ENCODE peak calls at places on chromosomes 1 and 21, in four cellular contexts. One of them, this sample, is unnamed.

GRCh38 chr1:232369912-232370311 is 260.0 kb downstream of the SIPA1L2 start:
- DNase-seq in endodermal cell: no peak
- DNase-seq in IMR-90: no peak
- DNase-seq in colonic mucosa: no peak
- DNase-seq in this sample: no peak

GRCh38 chr1:159756397-159756796 is 24.4 kb upstream of the DUSP23 start:
- DNase-seq in endodermal cell: no peak
- DNase-seq in IMR-90: no peak
- DNase-seq in colonic mucosa: no peak
- DNase-seq in this sample: no peak

GRCh38 chr1:13528320-13528719 is 14.5 kb upstream of the LRRC38 start:
- DNase-seq in endodermal cell: no peak
- DNase-seq in IMR-90: no peak
- DNase-seq in colonic mucosa: no peak
- DNase-seq in this sample: no peak

GRCh38 chr1:87620807-87621206 is 292.1 kb downstream of the LMO4 start:
- DNase-seq in endodermal cell: no peak
- DNase-seq in IMR-90: no peak
- DNase-seq in colonic mucosa: no peak
- DNase-seq in this sample: no peak

GRCh38 chr1:57218487-57219079 is 205.3 kb downstream of the DAB1 start:
- DNase-seq in endodermal cell: peak
- DNase-seq in IMR-90: peak
- DNase-seq in colonic mucosa: no peak
- DNase-seq in this sample: peak

GRCh38 chr1:68958957-68959356 is 462.1 kb upstream of the DEPDC1 start:
- DNase-seq in endodermal cell: no peak
- DNase-seq in IMR-90: no peak
- DNase-seq in colonic mucosa: no peak
- DNase-seq in this sample: no peak

GRCh38 chr1:24555591-24556413 is at the start of gene NCMAP:
- DNase-seq in endodermal cell: peak
- DNase-seq in IMR-90: no peak
- DNase-seq in colonic mucosa: peak
- DNase-seq in this sample: peak

GRCh38 chr1:231139659-231140650 is 21.9 kb upstream of the TRIM67 start:
- DNase-seq in endodermal cell: no peak
- DNase-seq in IMR-90: peak
- DNase-seq in colonic mucosa: no peak
- DNase-seq in this sample: peak

GRCh38 chr21:46064870-46065214 is 33.1 kb upstream of the COL6A2 start:
- DNase-seq in endodermal cell: peak
- DNase-seq in IMR-90: no peak
- DNase-seq in colonic mucosa: no peak
- DNase-seq in this sample: no peak
- H3K27ac ChIP-seq in endodermal cell: no peak
- H3K27ac ChIP-seq in IMR-90: peak
- H3K27ac ChIP-seq in colonic mucosa: peak
- H3K27ac ChIP-seq in this sample: no peak

GRCh38 chr1:79215311-79215710 is 208.8 kb upstream of the ADGRL4 start:
- DNase-seq in endodermal cell: no peak
- DNase-seq in IMR-90: no peak
- DNase-seq in colonic mucosa: no peak
- DNase-seq in this sample: no peak
- H3K9ac ChIP-seq in endodermal cell: no peak
- H3K9ac ChIP-seq in IMR-90: no peak
- H3K9ac ChIP-seq in colonic mucosa: no peak
- H3K9ac ChIP-seq in this sample: no peak

GRCh38 chr1:167715653-167716302 is 6.0 kb upstream of the MPZL1 start:
- DNase-seq in endodermal cell: no peak
- DNase-seq in IMR-90: peak
- DNase-seq in colonic mucosa: no peak
- DNase-seq in this sample: no peak
- H3K27ac ChIP-seq in endodermal cell: no peak
- H3K27ac ChIP-seq in IMR-90: no peak
- H3K27ac ChIP-seq in colonic mucosa: peak
- H3K27ac ChIP-seq in this sample: no peak

GRCh38 chr1:905811-906531 is 17.8 kb upstream of the SAMD11 start:
- DNase-seq in endodermal cell: peak
- DNase-seq in IMR-90: no peak
- DNase-seq in colonic mucosa: no peak
- DNase-seq in this sample: no peak
- H3K9ac ChIP-seq in endodermal cell: no peak
- H3K9ac ChIP-seq in IMR-90: no peak
- H3K9ac ChIP-seq in colonic mucosa: no peak
- H3K9ac ChIP-seq in this sample: no peak

GRCh38 chr1:3542635-3543034 is 68.7 kb downstream of the MEGF6 start:
- DNase-seq in endodermal cell: no peak
- DNase-seq in IMR-90: no peak
- DNase-seq in colonic mucosa: no peak
- DNase-seq in this sample: no peak
- H3K27ac ChIP-seq in endodermal cell: no peak
- H3K27ac ChIP-seq in IMR-90: peak
- H3K27ac ChIP-seq in colonic mucosa: no peak
- H3K27ac ChIP-seq in this sample: no peak

GRCh38 chr1:115534106-115534505 is 107.7 kb upstream of the VANGL1 start:
- DNase-seq in endodermal cell: no peak
- DNase-seq in IMR-90: no peak
- DNase-seq in colonic mucosa: no peak
- DNase-seq in this sample: peak

GRCh38 chr1:115530407-115530806 is 111.4 kb upstream of the VANGL1 start:
- DNase-seq in endodermal cell: no peak
- DNase-seq in IMR-90: peak
- DNase-seq in colonic mucosa: no peak
- DNase-seq in this sample: no peak

GRCh38 chr1:115529216-115529897 is 112.4 kb upstream of the VANGL1 start:
- DNase-seq in endodermal cell: no peak
- DNase-seq in IMR-90: no peak
- DNase-seq in colonic mucosa: no peak
- DNase-seq in this sample: no peak

GRCh38 chr1:115527746-115528145 is 114.0 kb upstream of the VANGL1 start:
- DNase-seq in endodermal cell: no peak
- DNase-seq in IMR-90: no peak
- DNase-seq in colonic mucosa: no peak
- DNase-seq in this sample: no peak

DNA sequence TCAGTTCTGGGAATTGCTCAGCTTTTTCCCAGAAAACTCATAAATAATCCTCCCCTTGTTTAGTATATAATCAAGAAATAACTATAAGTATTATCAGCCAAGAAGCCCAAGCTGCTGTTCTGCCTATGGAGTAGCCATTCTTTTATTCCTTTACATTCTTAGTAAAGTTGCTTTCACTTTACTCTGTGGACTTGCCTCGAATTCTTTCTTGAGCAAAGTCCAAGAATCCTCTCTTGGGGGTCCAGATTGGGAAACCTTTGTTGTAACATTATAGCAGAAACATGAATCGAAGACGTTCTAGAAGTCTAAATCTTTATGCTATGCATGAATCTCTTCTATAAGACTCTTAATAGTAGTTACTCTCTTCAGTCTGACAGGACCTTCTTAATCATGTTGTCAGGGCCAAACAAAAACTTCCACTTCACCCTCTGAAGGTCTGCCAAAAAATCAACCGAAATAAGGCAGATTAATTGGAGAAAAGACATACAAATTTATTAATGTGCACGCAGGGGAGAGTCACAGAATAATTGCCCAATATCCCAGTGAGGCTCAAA is 109.9 kb upstream of the VANGL1 start:
- DNase-seq in endodermal cell: no peak
- DNase-seq in IMR-90: no peak
- DNase-seq in colonic mucosa: no peak
- DNase-seq in this sample: no peak
- H3K9ac ChIP-seq in endodermal cell: no peak
- H3K9ac ChIP-seq in IMR-90: no peak
- H3K9ac ChIP-seq in colonic mucosa: no peak
- H3K9ac ChIP-seq in this sample: no peak

GRCh38 chr21:36702622-36702968 is 3.7 kb downstream of the SIM2 start:
- DNase-seq in endodermal cell: no peak
- DNase-seq in IMR-90: no peak
- DNase-seq in colonic mucosa: no peak
- DNase-seq in this sample: peak

GRCh38 chr21:36700961-36701911 is 2.3 kb downstream of the SIM2 start:
- DNase-seq in endodermal cell: peak
- DNase-seq in IMR-90: no peak
- DNase-seq in colonic mucosa: no peak
- DNase-seq in this sample: peak

GRCh38 chr21:36703123-36703522 is 4.2 kb downstream of the SIM2 start:
- DNase-seq in endodermal cell: no peak
- DNase-seq in IMR-90: no peak
- DNase-seq in colonic mucosa: no peak
- DNase-seq in this sample: no peak

GRCh38 chr21:36700295-36700960 is 1.5 kb downstream of the SIM2 start:
- DNase-seq in endodermal cell: peak
- DNase-seq in IMR-90: no peak
- DNase-seq in colonic mucosa: no peak
- DNase-seq in this sample: peak

DNA sequence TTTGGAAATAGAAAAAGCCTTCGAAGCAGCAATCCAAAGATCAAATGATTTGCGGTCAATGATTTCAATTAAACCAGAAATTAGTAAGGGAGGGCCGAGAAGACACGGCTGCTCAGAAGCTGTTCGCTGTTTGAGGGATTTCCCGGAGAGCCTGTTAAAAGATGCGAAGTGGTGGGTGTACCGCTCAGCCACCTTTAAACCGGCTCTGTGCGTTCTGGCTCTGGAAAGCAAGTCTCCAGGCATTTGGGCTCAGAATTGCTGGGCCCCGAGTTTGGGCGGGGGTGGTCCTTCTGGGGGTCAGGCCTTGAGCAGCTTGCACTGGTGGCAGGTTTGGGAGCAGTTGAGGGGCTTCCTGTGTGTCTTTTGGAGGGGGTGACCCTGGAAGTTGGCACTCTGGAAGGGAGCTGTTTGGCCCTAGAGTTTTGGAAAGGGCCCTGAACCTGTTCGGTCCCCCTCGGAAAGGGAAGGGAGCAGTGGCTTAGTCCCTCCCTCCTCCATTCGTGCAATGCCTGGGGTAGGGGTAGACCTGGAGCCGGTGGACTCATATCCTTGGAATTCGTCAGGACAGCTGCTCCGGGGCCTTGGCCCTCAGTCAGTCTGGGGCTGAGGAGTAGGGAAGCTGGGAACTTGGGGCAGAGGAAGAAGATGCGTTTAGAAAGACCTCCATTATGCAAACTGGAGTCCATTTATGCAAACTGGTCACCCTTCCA is 3.2 kb downstream of the SIM2 start:
- DNase-seq in endodermal cell: peak
- DNase-seq in IMR-90: peak
- DNase-seq in colonic mucosa: no peak
- DNase-seq in this sample: peak
- H3K27ac ChIP-seq in endodermal cell: no peak
- H3K27ac ChIP-seq in IMR-90: peak
- H3K27ac ChIP-seq in colonic mucosa: no peak
- H3K27ac ChIP-seq in this sample: no peak

GRCh38 chr1:203150511-203151297 is 23.2 kb downstream of the ADORA1 start:
- DNase-seq in endodermal cell: peak
- DNase-seq in IMR-90: no peak
- DNase-seq in colonic mucosa: no peak
- DNase-seq in this sample: peak

GRCh38 chr1:203153989-203154821 is 21.4 kb downstream of the MYBPH start:
- DNase-seq in endodermal cell: peak
- DNase-seq in IMR-90: peak
- DNase-seq in colonic mucosa: no peak
- DNase-seq in this sample: peak

GRCh38 chr1:203152158-203153034 is 23.2 kb downstream of the MYBPH start:
- DNase-seq in endodermal cell: peak
- DNase-seq in IMR-90: peak
- DNase-seq in colonic mucosa: no peak
- DNase-seq in this sample: peak

GRCh38 chr1:203151362-203152157 is 24.0 kb downstream of the ADORA1 start:
- DNase-seq in endodermal cell: peak
- DNase-seq in IMR-90: no peak
- DNase-seq in colonic mucosa: no peak
- DNase-seq in this sample: peak

GRCh38 chr1:203153051-203153988 is 22.3 kb downstream of the MYBPH start:
- DNase-seq in endodermal cell: peak
- DNase-seq in IMR-90: no peak
- DNase-seq in colonic mucosa: no peak
- DNase-seq in this sample: peak
- H3K9ac ChIP-seq in endodermal cell: no peak
- H3K9ac ChIP-seq in IMR-90: no peak
- H3K9ac ChIP-seq in colonic mucosa: no peak
- H3K9ac ChIP-seq in this sample: peak

DNA sequence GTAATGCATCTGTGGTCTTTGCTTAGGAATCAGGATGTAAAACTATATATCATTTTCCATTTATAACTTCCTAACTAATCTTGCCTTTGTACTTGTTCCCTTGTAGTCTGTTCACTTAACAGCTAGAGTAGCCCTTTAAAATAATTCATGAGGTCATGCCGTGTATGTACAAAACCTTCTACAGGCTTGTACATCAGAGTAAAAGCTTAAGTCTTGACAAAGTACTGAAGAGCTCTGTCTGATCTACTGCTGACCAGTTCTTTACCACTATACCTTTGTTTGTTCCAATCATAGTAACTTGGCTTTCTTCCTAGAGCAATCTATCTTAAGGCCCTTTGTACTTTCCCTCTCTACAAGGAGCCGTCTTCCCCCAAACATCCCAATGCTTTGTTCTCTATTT is 90.7 kb upstream of the KIAA1614 start:
- DNase-seq in endodermal cell: no peak
- DNase-seq in IMR-90: no peak
- DNase-seq in colonic mucosa: no peak
- DNase-seq in this sample: no peak
- H3K27ac ChIP-seq in endodermal cell: no peak
- H3K27ac ChIP-seq in IMR-90: no peak
- H3K27ac ChIP-seq in colonic mucosa: no peak
- H3K27ac ChIP-seq in this sample: no peak

GRCh38 chr1:47997289-47998200 is at the start of gene TRABD2B:
- DNase-seq in endodermal cell: peak
- DNase-seq in IMR-90: peak
- DNase-seq in colonic mucosa: peak
- DNase-seq in this sample: peak
- H3K9ac ChIP-seq in endodermal cell: peak
- H3K9ac ChIP-seq in IMR-90: no peak
- H3K9ac ChIP-seq in colonic mucosa: no peak
- H3K9ac ChIP-seq in this sample: peak

This sample was measured in mesendoderm.